ENCODE peak calls at places on chromosomes 6 and 20, in six cellular contexts. X is H9, R is H1, J is IMR-90, K is neuronal stem cell, O is trophoblast cell. B is an unnamed sample.
A peak's percentile ranks its signal among the peaks of the same experiment; 100 is the strongest.

GRCh38 chr6:79421707-79422484 is 115.3 kb downstream of the LCA5 start:
- DNase-seq in X (no peak), R (no peak), O (no peak), J (peak; percentile 92), K (no peak), B (peak; percentile 93)

GRCh38 chr6:73942581-73942980 is 246.6 kb downstream of the CD109 start:
- DNase-seq in O (peak; percentile 82), K (no peak), X (peak; percentile 64), J (peak; percentile 79), R (no peak), B (peak; percentile 42)

GRCh38 chr6:158388727-158389126 is 76.5 kb downstream of the TULP4 start:
- DNase-seq in R (no peak), O (no peak), J (no peak), X (no peak), K (no peak), B (no peak)

GRCh38 chr6:122289721-122290501 is 109.5 kb upstream of the HSF2 start:
- DNase-seq in K (no peak), J (peak; percentile 7), R (no peak), X (no peak), O (no peak), B (peak; percentile 9)

GRCh38 chr20:9220874-9221547 is 152.1 kb downstream of the PLCB4 start:
- DNase-seq in J (peak; percentile 84), O (no peak), K (no peak), R (no peak), X (no peak), B (peak; percentile 88)

GRCh38 chr20:47276856-47277541 is 79.5 kb downstream of the ZMYND8 start:
- DNase-seq in K (no peak), J (peak; percentile 84), O (no peak), X (no peak), R (no peak), B (peak; percentile 52)

GRCh38 chr6:123213921-123214320 is 217.9 kb downstream of the CLVS2 start:
- DNase-seq in J (no peak), X (no peak), O (no peak), R (no peak), K (no peak), B (no peak)

GRCh38 chr6:38695227-38695900 is 7.6 kb downstream of the GLO1 start:
- DNase-seq in J (no peak), R (no peak), X (no peak), K (no peak), O (no peak), B (no peak)

GRCh38 chr20:48682529-48683385 is 145.0 kb downstream of the PREX1 start:
- DNase-seq in R (peak; percentile 64), O (no peak), K (peak; percentile 48), X (peak; percentile 76), J (peak; percentile 92), B (peak; percentile 84)

GRCh38 chr20:33697129-33697528 is 10.9 kb upstream of the E2F1 start:
- DNase-seq in J (peak; percentile 44), X (no peak), R (no peak), O (no peak), K (no peak), B (no peak)

GRCh38 chr20:18079756-18080353 is 22.1 kb upstream of the OVOL2 start:
- DNase-seq in R (no peak), O (no peak), J (no peak), X (no peak), K (no peak), B (no peak)

DNA sequence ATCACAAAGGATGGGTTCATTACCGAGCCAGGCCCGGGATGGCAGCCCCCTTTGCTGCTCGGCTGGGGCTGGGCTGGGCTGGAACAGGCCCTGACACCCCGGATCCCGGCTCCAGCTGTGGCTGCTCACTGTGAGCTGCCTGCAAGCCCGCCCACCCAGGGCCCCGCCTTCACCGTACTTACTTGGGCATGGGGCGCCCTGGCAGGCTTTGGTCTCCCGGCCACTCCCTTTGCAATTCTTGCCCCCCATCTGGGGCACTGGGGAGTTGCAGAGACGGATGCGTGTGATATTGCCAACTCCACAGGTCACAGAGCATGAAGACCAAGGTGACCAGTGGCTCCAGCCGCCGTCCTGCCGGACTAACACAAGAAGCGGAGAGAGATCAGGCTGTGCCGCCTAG is 16.7 kb downstream of the THBS2 start:
- DNase-seq in R (no peak), O (no peak), K (no peak), J (no peak), X (no peak), B (no peak)
- H4K91ac ChIP-seq in R (no peak overlapping the region), O (no peak overlapping the region), K (no peak overlapping the region), J (no peak overlapping the region), X (no peak overlapping the region), B (no peak overlapping the region)

GRCh38 chr6:117018771-117019170 is 141.7 kb downstream of the RFX6 start:
- DNase-seq in X (no peak), K (no peak), R (no peak), O (no peak), J (no peak), B (no peak)
- H3K4me1 ChIP-seq in X (no peaks in the 10 kb centered on the region), K (no peaks in the 10 kb centered on the region), R (no peaks in the 10 kb centered on the region), O (no peaks in the 10 kb centered on the region), J (no peaks in the 10 kb centered on the region), B (no peaks in the 10 kb centered on the region)

DNA sequence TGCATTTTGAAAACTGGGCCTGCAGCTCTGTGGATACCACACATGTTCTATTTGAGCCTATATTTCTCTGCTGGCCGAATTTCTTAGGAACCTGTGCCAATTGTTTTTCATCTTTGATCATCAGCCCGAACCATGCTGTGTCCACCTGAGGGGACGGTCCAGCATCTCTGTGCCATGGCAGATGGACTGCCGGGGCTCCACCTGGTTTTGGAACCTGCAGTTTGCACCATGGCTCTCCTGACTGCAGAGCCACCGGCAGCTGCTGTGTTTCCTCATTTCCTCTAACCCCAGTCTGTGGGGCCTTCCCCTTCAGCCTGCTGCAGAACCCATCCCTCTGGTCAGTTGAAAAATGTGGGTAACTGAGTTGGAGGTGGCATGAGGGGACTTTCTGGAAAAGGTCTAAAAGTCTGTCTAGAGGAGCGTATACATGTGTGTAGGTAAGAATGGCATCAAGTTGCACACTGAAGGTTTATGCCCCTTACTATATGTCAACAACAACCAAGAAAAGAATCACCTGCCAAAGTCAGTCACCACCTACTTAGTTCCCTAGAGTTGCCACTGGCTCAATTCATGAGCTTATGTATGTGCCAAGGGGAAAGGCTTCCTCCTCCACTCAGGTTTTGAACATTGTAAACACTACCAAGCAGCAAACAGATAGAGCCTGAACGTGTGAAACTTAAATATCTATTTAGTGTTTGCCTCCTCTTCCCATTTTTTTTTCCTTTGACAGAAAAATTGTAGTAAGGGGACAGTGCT is 548.2 kb downstream of the PRKN start:
- DNase-seq in O (no peak), K (no peak), J (no peak), R (no peak), X (no peak), B (no peak)
- H4K91ac ChIP-seq in O (no peak overlapping the region), K (no peak overlapping the region), J (no peak overlapping the region), R (no peak overlapping the region), X (no peak overlapping the region), B (no peak overlapping the region)

GRCh38 chr6:169800668-169801395 is 49.4 kb downstream of the ERMARD start:
- DNase-seq in J (peak; percentile 82), O (no peak), K (no peak), X (peak; percentile 32), R (peak; percentile 44), B (peak; percentile 72)

GRCh38 chr6:169800116-169800667 is 48.8 kb downstream of the ERMARD start:
- DNase-seq in K (no peak), J (no peak), X (no peak), O (no peak), R (peak; percentile 37), B (no peak)

GRCh38 chr6:169798764-169799473 is 47.5 kb downstream of the ERMARD start:
- DNase-seq in X (no peak), K (no peak), J (no peak), R (no peak), O (no peak), B (no peak)

GRCh38 chr6:169801396-169802160 is 50.2 kb downstream of the ERMARD start:
- DNase-seq in K (no peak), O (no peak), J (no peak), R (peak; percentile 45), X (peak; percentile 32), B (no peak)

GRCh38 chr6:169799474-169799926 is 48.1 kb downstream of the ERMARD start:
- DNase-seq in J (no peak), X (no peak), R (no peak), K (no peak), O (no peak), B (no peak)
- H3K4me1 ChIP-seq in J (peaks cover 10% of the 10 kb centered on the region), X (no peaks in the 10 kb centered on the region), R (no peaks in the 10 kb centered on the region), K (peaks cover 11% of the 10 kb centered on the region), O (no peaks in the 10 kb centered on the region), B (peaks cover 20% of the 10 kb centered on the region)

DNA sequence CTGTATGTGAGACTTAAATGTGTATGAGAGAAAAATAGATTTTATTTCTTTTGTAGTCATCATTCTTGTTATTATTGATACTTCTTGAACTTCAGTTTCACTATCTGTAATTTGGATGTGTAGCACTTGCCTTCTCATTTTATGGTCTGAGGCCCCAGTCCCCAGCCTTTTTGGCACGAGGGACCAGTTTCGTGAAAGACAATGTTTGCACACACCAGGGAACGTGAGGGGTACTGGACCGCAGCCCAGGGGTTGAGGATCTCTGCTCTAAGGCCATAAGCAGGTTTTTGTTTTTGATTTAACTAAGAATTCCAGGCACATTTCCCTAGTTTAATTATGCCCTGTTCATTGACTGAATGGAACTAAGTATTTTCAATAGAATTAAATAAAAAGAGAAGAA is 261.5 kb downstream of the BMP2 start:
- DNase-seq in K (no peak), R (no peak), J (no peak), X (no peak), O (no peak), B (no peak)
- H4K91ac ChIP-seq in K (no peak overlapping the region), R (no peak overlapping the region), J (no peak overlapping the region), X (no peak overlapping the region), O (no peak overlapping the region), B (no peak overlapping the region)

GRCh38 chr6:6515691-6516607 is 72.6 kb upstream of the LY86 start:
- DNase-seq in K (no peak), J (no peak), R (no peak), O (no peak), X (no peak), B (no peak)
- H3K4me1 ChIP-seq in K (no peaks in the 10 kb centered on the region), J (no peaks in the 10 kb centered on the region), R (no peaks in the 10 kb centered on the region), O (no peaks in the 10 kb centered on the region), X (no peaks in the 10 kb centered on the region), B (no peaks in the 10 kb centered on the region)

B was measured in mesenchymal stem cell.